ENCODE peak calls at places on chromosome X, in four cellular contexts. T is lung, W is iPS-NIHi11, X is body of pancreas. D is an unnamed sample.

GRCh38 chrX:16892504-16893362 is 22.6 kb upstream of the RBBP7 start:
- DNase-seq in T (peak), X (peak), W (peak), D (peak)

GRCh38 chrX:47936224-47936939 is 67.4 kb downstream of the ZNF182 start:
- DNase-seq in W (peak), X (no peak), T (no peak), D (peak)

GRCh38 chrX:40273356-40274050 is 175.7 kb upstream of the BCOR start:
- DNase-seq in X (no peak), W (no peak), T (no peak), D (peak)

GRCh38 chrX:55039471-55039870 is 8.7 kb upstream of the ALAS2 start:
- DNase-seq in W (no peak), T (no peak), X (no peak), D (no peak)

GRCh38 chrX:150365953-150366911 is 3.1 kb downstream of the MAMLD1 start:
- DNase-seq in T (peak), X (peak), W (peak), D (peak)

GRCh38 chrX:9114245-9114644 is 80.3 kb upstream of the FAM9B start:
- DNase-seq in W (no peak), X (no peak), T (no peak), D (no peak)

GRCh38 chrX:70434352-70434866 is 10.2 kb upstream of the DLG3 start:
- DNase-seq in T (peak), X (peak), W (peak), D (peak)

GRCh38 chrX:28591542-28591941 is 4.3 kb downstream of the IL1RAPL1 start:
- DNase-seq in X (no peak), T (no peak), W (no peak), D (no peak)

GRCh38 chrX:37686348-37686736 is 751 bp downstream of the XK start:
- DNase-seq in W (no peak), X (no peak), T (no peak), D (no peak)

GRCh38 chrX:19740744-19741143 is 146.7 kb downstream of the SH3KBP1 start:
- DNase-seq in T (peak), X (no peak), W (no peak), D (no peak)

GRCh38 chrX:2696698-2697215 is 5.7 kb downstream of the CD99 start:
- DNase-seq in X (no peak), W (no peak), T (no peak), D (peak)

GRCh38 chrX:52574416-52575275 is 57.8 kb upstream of the XAGE1B start:
- DNase-seq in X (peak), T (peak), W (peak), D (peak)

GRCh38 chrX:35728481-35728880 is 69.7 kb upstream of the MAGEB16 start:
- DNase-seq in X (no peak), W (peak), T (no peak), D (no peak)

GRCh38 chrX:110201799-110202198 is 116.1 kb downstream of the AMMECR1 start:
- DNase-seq in X (no peak), W (no peak), T (no peak), D (no peak)

GRCh38 chrX:136525738-136526606 is 6.0 kb upstream of the VGLL1 start:
- DNase-seq in T (peak), W (no peak), X (peak), D (peak)

GRCh38 chrX:54223581-54223980 is 40.5 kb upstream of the FAM120C start:
- DNase-seq in W (no peak), X (no peak), T (no peak), D (no peak)

GRCh38 chrX:53284684-53285447 is 3.5 kb upstream of the IQSEC2 start:
- DNase-seq in X (peak), W (peak), T (peak), D (peak)

GRCh38 chrX:80511969-80512760 is 91.9 kb downstream of the TENT5D start:
- DNase-seq in T (no peak), X (no peak), W (no peak), D (peak)

GRCh38 chrX:4091046-4091760 is 377.8 kb upstream of the PRKX start:
- DNase-seq in W (no peak), T (no peak), X (no peak), D (no peak)

GRCh38 chrX:47772764-47773163 is 63.9 kb upstream of the ZNF81 start:
- DNase-seq in W (no peak), X (no peak), T (no peak), D (no peak)

GRCh38 chrX:63128509-63128908 is 222.6 kb downstream of the SPIN4 start:
- DNase-seq in X (peak), W (no peak), T (no peak), D (no peak)

GRCh38 chrX:38796926-38797325 is 4.3 kb upstream of the MID1IP1 start:
- DNase-seq in W (no peak), X (no peak), T (no peak), D (no peak)

GRCh38 chrX:65821721-65822496 is 154.5 kb downstream of the MSN start:
- DNase-seq in W (peak), X (no peak), T (no peak), D (peak)

GRCh38 chrX:40719218-40719617 is 16.1 kb downstream of the MED14 start:
- DNase-seq in T (no peak), X (no peak), W (no peak), D (no peak)

GRCh38 chrX:1249101-1249887 is 19.3 kb upstream of the CSF2RA start:
- DNase-seq in X (peak), T (peak), W (peak), D (peak)

GRCh38 chrX:139360356-139360755 is 170.2 kb upstream of the F9 start:
- DNase-seq in W (no peak), T (no peak), X (no peak), D (no peak)

GRCh38 chrX:140342410-140342809 is 162.5 kb downstream of the SOX3 start:
- DNase-seq in T (no peak), X (no peak), W (peak), D (no peak)

GRCh38 chrX:54473993-54474859 is 21.8 kb downstream of the FGD1 start:
- DNase-seq in X (no peak), T (no peak), W (no peak), D (no peak)

GRCh38 chrX:149717803-149718202 is 5.9 kb downstream of the MAGEA11 start:
- DNase-seq in X (no peak), W (no peak), T (no peak), D (no peak)

GRCh38 chrX:122026665-122027064 is 979.3 kb downstream of the GLUD2 start:
- DNase-seq in T (no peak), X (no peak), W (no peak), D (no peak)

GRCh38 chrX:101390664-101391525 is at the start of gene RPL36A:
- DNase-seq in T (peak), W (peak), X (peak), D (peak)

GRCh38 chrX:11629593-11630211 is 36.0 kb downstream of the ARHGAP6 start:
- DNase-seq in W (no peak), X (no peak), T (no peak), D (no peak)

GRCh38 chrX:80747832-80748231 is 61.8 kb downstream of the BRWD3 start:
- DNase-seq in X (no peak), T (no peak), W (no peak), D (no peak)

GRCh38 chrX:71545364-71545763 is 12.5 kb downstream of the OGT start:
- DNase-seq in W (no peak), X (no peak), T (no peak), D (no peak)

D was measured in left kidney.